ENCODE peak calls at places on chromosome X, in ten cellular contexts. A is WTC11, U is AG08395, V is NCI-H460, Q is mesenchymal stem cell, O is fibroblast of lung, K is aorta, H is NB4, E is NCI-H1105 treated with DMSO at 0.1 percent for 48 hours, G is kidney tubule cell. Y is an unnamed sample.

GRCh38 chrX:36898301-36898700 is 109.9 kb upstream of the FAM47C start:
- DNase-seq in A (no peak), U (peak; percentile 28), V (no peak), Q (peak; percentile 2), O (peak; percentile 0), K (no peak), H (peak; percentile 24), E (no peak), G (peak; percentile 22), Y (peak; percentile 22)

GRCh38 chrX:77900688-77901087 is 1.4 kb downstream of the COX7B start:
- DNase-seq in A (no peak), U (no peak), V (no peak), Q (peak; percentile 47), O (no peak), K (no peak), H (peak; percentile 48), E (no peak), G (no peak), Y (no peak)

GRCh38 chrX:46836701-46837542 is at the start of gene RP2:
- DNase-seq in A (peak; percentile 88), U (peak; percentile 84), V (peak; percentile 93), Q (peak; percentile 97), O (peak; percentile 95), K (peak; percentile 95), H (peak; percentile 96), E (peak; percentile 92), G (peak; percentile 94), Y (peak; percentile 95)

GRCh38 chrX:110022555-110023448 is 19.9 kb downstream of the TMEM164 start:
- DNase-seq in A (no peak), U (no peak), V (no peak), Q (no peak), O (no peak), K (no peak), H (no peak), E (no peak), G (no peak), Y (no peak)

GRCh38 chrX:154308108-154308946 is 12.7 kb downstream of the TKTL1 start:
- DNase-seq in A (peak; percentile 83), U (peak; percentile 52), V (peak; percentile 50), Q (peak; percentile 34), O (peak; percentile 28), K (peak; percentile 73), H (peak; percentile 69), E (peak; percentile 69), G (peak; percentile 47), Y (peak; percentile 75)

GRCh38 chrX:68945081-68945602 is 116.3 kb downstream of the EFNB1 start:
- DNase-seq in A (no peak), U (peak; percentile 1), V (no peak), Q (no peak), O (no peak), K (no peak), H (no peak), E (no peak), G (no peak), Y (no peak)

GRCh38 chrX:124085063-124085462 is 123.6 kb downstream of the STAG2 start:
- DNase-seq in A (no peak), U (no peak), V (no peak), Q (no peak), O (no peak), K (no peak), H (no peak), E (no peak), G (no peak), Y (no peak)

GRCh38 chrX:18886005-18886343 is 97.9 kb downstream of the PHKA2 start:
- DNase-seq in A (no peak), U (no peak), V (no peak), Q (no peak), O (no peak), K (no peak), H (no peak), E (no peak), G (no peak), Y (no peak)

GRCh38 chrX:137031517-137032377 is 2.0 kb downstream of the GPR101 start:
- DNase-seq in A (peak; percentile 33), U (peak; percentile 56), V (peak; percentile 37), Q (peak; percentile 51), O (peak; percentile 29), K (no peak), H (no peak), E (peak; percentile 45), G (peak; percentile 46), Y (no peak)

GRCh38 chrX:41922125-41922521 is 1.2 kb downstream of the CASK start:
- DNase-seq in A (no peak), U (peak; percentile 13), V (peak; percentile 9), Q (peak; percentile 52), O (peak; percentile 14), K (no peak), H (peak; percentile 4), E (peak; percentile 2), G (no peak), Y (peak; percentile 55)

GRCh38 chrX:69285881-69286545 is 120.8 kb upstream of the PJA1 start:
- DNase-seq in A (peak; percentile 66), U (peak; percentile 72), V (peak; percentile 26), Q (peak; percentile 24), O (peak; percentile 37), K (peak; percentile 73), H (peak; percentile 45), E (peak; percentile 17), G (peak; percentile 23), Y (peak; percentile 52)

GRCh38 chrX:134933248-134933647 is 57.5 kb upstream of the SMIM10 start:
- DNase-seq in A (no peak), U (no peak), V (no peak), Q (no peak), O (no peak), K (no peak), H (no peak), E (no peak), G (peak; percentile 68), Y (no peak)

GRCh38 chrX:154142386-154142785 is 1.7 kb upstream of the OPN1LW start:
- DNase-seq in A (no peak), U (no peak), V (no peak), Q (no peak), O (no peak), K (no peak), H (no peak), E (no peak), G (no peak), Y (no peak)

Y was measured in NAMALWA.